ENCODE peak calls at places on chromosomes 12 and 14, in four cellular contexts. U is choroid plexus epithelial cell, D is GM12865, Z is ovary. N is an unnamed sample.

GRCh38 chr12:122990561-122990960 is 10.1 kb downstream of the ARL6IP4 start:
- DNase-seq in U (no peak), D (no peak), Z (no peak), N (no peak)

GRCh38 chr12:21453312-21453852 is 15.9 kb downstream of the PYROXD1 start:
- DNase-seq in U (no peak), D (peak; percentile 47), Z (no peak), N (no peak)

GRCh38 chr12:123001467-123001866 is 21.0 kb downstream of the ARL6IP4 start:
- DNase-seq in U (no peak), D (no peak), Z (no peak), N (no peak)

GRCh38 chr12:51980051-51980808 is 26.5 kb upstream of the TAMALIN start:
- DNase-seq in U (peak; percentile 82), D (peak; percentile 67), Z (peak; percentile 49), N (peak; percentile 69)

GRCh38 chr12:44628180-44628579 is 247.9 kb downstream of the NELL2 start:
- DNase-seq in U (no peak), D (no peak), Z (no peak), N (no peak)

GRCh38 chr14:77306406-77307098 is 14.1 kb downstream of the POMT2 start:
- DNase-seq in U (peak; percentile 36), D (no peak), Z (no peak), N (no peak)

GRCh38 chr14:32073537-32074189 is 3.4 kb upstream of the ARHGAP5 start:
- DNase-seq in U (peak; percentile 92), D (peak; percentile 86), Z (peak; percentile 7), N (peak; percentile 68)

GRCh38 chr14:96735509-96735908 is 61.7 kb upstream of the VRK1 start:
- DNase-seq in U (no peak), D (no peak), Z (no peak), N (no peak)

GRCh38 chr14:32413967-32414640 is 85.0 kb downstream of the AKAP6 start:
- DNase-seq in U (peak; percentile 20), D (no peak), Z (no peak), N (no peak)

GRCh38 chr14:103064978-103065377 is 7.6 kb upstream of the CDC42BPB start:
- DNase-seq in U (no peak), D (no peak), Z (no peak), N (no peak)

GRCh38 chr14:91714805-91715204 is 17.1 kb downstream of the CATSPERB start:
- DNase-seq in U (no peak), D (peak; percentile 7), Z (no peak), N (peak; percentile 92)

GRCh38 chr14:105247715-105248367 is 492 bp upstream of the BTBD6 start:
- DNase-seq in U (no peak), D (no peak), Z (no peak), N (no peak)

GRCh38 chr14:41605550-41606248 is 977 bp upstream of the LRFN5 start:
- DNase-seq in U (peak; percentile 56), D (no peak), Z (peak; percentile 11), N (no peak)

GRCh38 chr14:50871914-50872732 is at the start of gene ABHD12B:
- DNase-seq in U (peak; percentile 24), D (no peak), Z (peak; percentile 12), N (no peak)

GRCh38 chr14:101408077-101408831 is 153.0 kb upstream of the DIO3 start:
- DNase-seq in U (peak; percentile 80), D (no peak), Z (peak; percentile 37), N (no peak)

GRCh38 chr14:103314496-103315277 is 19.4 kb upstream of the EIF5 start:
- DNase-seq in U (no peak), D (no peak), Z (no peak), N (no peak)

GRCh38 chr12:45644521-45644920 is 85.0 kb upstream of the ARID2 start:
- DNase-seq in U (peak; percentile 65), D (peak; percentile 30), Z (no peak), N (peak; percentile 92)

GRCh38 chr14:59463773-59464650 is 1.2 kb downstream of the GPR135 start:
- DNase-seq in U (peak; percentile 47), D (peak; percentile 67), Z (peak; percentile 32), N (no peak)